ENCODE peak calls at places on chromosomes 6 and 20, in seven cellular contexts. One of them, this sample, is unnamed.

GRCh38 chr6:75419408-75419807 is 74.2 kb downstream of the FILIP1 start:
- DNase-seq in pancreas: no peak
- DNase-seq in activated CD4-positive, alpha-beta T cell treated with anti-CD3 and anti-CD28 coated beads for 24 hours: no peak
- DNase-seq in naive thymus-derived CD8-positive, alpha-beta T cell: no peak
- DNase-seq in posterior cingulate gyrus: no peak
- DNase-seq in NCI-H1694 treated with DMSO at 0.1 percent for 48 hours: no peak
- DNase-seq in AG09309: no peak
- DNase-seq in this sample: no peak

GRCh38 chr20:49795125-49795424 is 17.6 kb upstream of the SLC9A8 start:
- DNase-seq in pancreas: no peak
- DNase-seq in activated CD4-positive, alpha-beta T cell treated with anti-CD3 and anti-CD28 coated beads for 24 hours: no peak
- DNase-seq in naive thymus-derived CD8-positive, alpha-beta T cell: no peak
- DNase-seq in posterior cingulate gyrus: no peak
- DNase-seq in NCI-H1694 treated with DMSO at 0.1 percent for 48 hours: no peak
- DNase-seq in AG09309: no peak
- DNase-seq in this sample: no peak

GRCh38 chr20:37670426-37670825 is 23.4 kb upstream of the CTNNBL1 start:
- DNase-seq in pancreas: peak
- DNase-seq in activated CD4-positive, alpha-beta T cell treated with anti-CD3 and anti-CD28 coated beads for 24 hours: no peak
- DNase-seq in naive thymus-derived CD8-positive, alpha-beta T cell: no peak
- DNase-seq in posterior cingulate gyrus: peak
- DNase-seq in NCI-H1694 treated with DMSO at 0.1 percent for 48 hours: peak
- DNase-seq in AG09309: no peak
- DNase-seq in this sample: no peak

GRCh38 chr20:37346526-37347346 is 796 bp downstream of the SRC start:
- DNase-seq in pancreas: peak
- DNase-seq in activated CD4-positive, alpha-beta T cell treated with anti-CD3 and anti-CD28 coated beads for 24 hours: no peak
- DNase-seq in naive thymus-derived CD8-positive, alpha-beta T cell: no peak
- DNase-seq in posterior cingulate gyrus: no peak
- DNase-seq in NCI-H1694 treated with DMSO at 0.1 percent for 48 hours: no peak
- DNase-seq in AG09309: no peak
- DNase-seq in this sample: no peak

GRCh38 chr20:61055130-61055529 is 196.9 kb upstream of the CDH4 start:
- DNase-seq in pancreas: no peak
- DNase-seq in activated CD4-positive, alpha-beta T cell treated with anti-CD3 and anti-CD28 coated beads for 24 hours: no peak
- DNase-seq in naive thymus-derived CD8-positive, alpha-beta T cell: no peak
- DNase-seq in posterior cingulate gyrus: no peak
- DNase-seq in NCI-H1694 treated with DMSO at 0.1 percent for 48 hours: no peak
- DNase-seq in AG09309: no peak
- DNase-seq in this sample: no peak

GRCh38 chr6:56808871-56809359 is 146.0 kb upstream of the BEND6 start:
- DNase-seq in pancreas: no peak
- DNase-seq in activated CD4-positive, alpha-beta T cell treated with anti-CD3 and anti-CD28 coated beads for 24 hours: no peak
- DNase-seq in naive thymus-derived CD8-positive, alpha-beta T cell: no peak
- DNase-seq in posterior cingulate gyrus: no peak
- DNase-seq in NCI-H1694 treated with DMSO at 0.1 percent for 48 hours: peak
- DNase-seq in AG09309: no peak
- DNase-seq in this sample: no peak

GRCh38 chr20:20003088-20003954 is 13.8 kb upstream of the NAA20 start:
- DNase-seq in pancreas: no peak
- DNase-seq in activated CD4-positive, alpha-beta T cell treated with anti-CD3 and anti-CD28 coated beads for 24 hours: no peak
- DNase-seq in naive thymus-derived CD8-positive, alpha-beta T cell: no peak
- DNase-seq in posterior cingulate gyrus: no peak
- DNase-seq in NCI-H1694 treated with DMSO at 0.1 percent for 48 hours: no peak
- DNase-seq in AG09309: no peak
- DNase-seq in this sample: no peak

GRCh38 chr6:10747251-10747972 is at the start of gene TMEM14B:
- DNase-seq in pancreas: peak
- DNase-seq in activated CD4-positive, alpha-beta T cell treated with anti-CD3 and anti-CD28 coated beads for 24 hours: peak
- DNase-seq in naive thymus-derived CD8-positive, alpha-beta T cell: peak
- DNase-seq in posterior cingulate gyrus: peak
- DNase-seq in NCI-H1694 treated with DMSO at 0.1 percent for 48 hours: peak
- DNase-seq in AG09309: peak
- DNase-seq in this sample: peak

This sample was measured in esophagus squamous epithelium.